ENCODE peak calls at places on chromosome 19, in ten cellular contexts. One of them, this sample, is unnamed.

GRCh38 chr19:38388310-38389100 is at the start of gene SPRED3:
- DNase-seq in uterus: peak; percentile 35
- DNase-seq in hepatocyte: peak; percentile 77
- DNase-seq in CD8-positive, alpha-beta T cell: no peak
- DNase-seq in GM23248: peak; percentile 74
- DNase-seq in CD4-positive, alpha-beta T cell: no peak
- DNase-seq in H1: peak; percentile 81
- DNase-seq in neural progenitor cell: peak; percentile 91
- DNase-seq in osteoblast: peak; percentile 98
- DNase-seq in CD8-positive, alpha-beta memory T cell: no peak
- DNase-seq in this sample: no peak

GRCh38 chr19:12995596-12996541 is 594 bp downstream of the NFIX start:
- DNase-seq in uterus: no peak
- DNase-seq in hepatocyte: peak; percentile 37
- DNase-seq in CD8-positive, alpha-beta T cell: no peak
- DNase-seq in GM23248: peak; percentile 59
- DNase-seq in CD4-positive, alpha-beta T cell: no peak
- DNase-seq in H1: no peak
- DNase-seq in neural progenitor cell: no peak
- DNase-seq in osteoblast: peak; percentile 97
- DNase-seq in CD8-positive, alpha-beta memory T cell: no peak
- DNase-seq in this sample: no peak

GRCh38 chr19:45152504-45153338 is 8.1 kb downstream of the NKPD1 start:
- DNase-seq in uterus: peak; percentile 31
- DNase-seq in hepatocyte: peak; percentile 45
- DNase-seq in CD8-positive, alpha-beta T cell: no peak
- DNase-seq in GM23248: peak; percentile 65
- DNase-seq in CD4-positive, alpha-beta T cell: peak; percentile 25
- DNase-seq in H1: peak; percentile 75
- DNase-seq in neural progenitor cell: peak; percentile 85
- DNase-seq in osteoblast: peak; percentile 90
- DNase-seq in CD8-positive, alpha-beta memory T cell: peak; percentile 61
- DNase-seq in this sample: no peak

GRCh38 chr19:2289714-2290435 is 7.9 kb upstream of the PEAK3 start:
- DNase-seq in uterus: no peak
- DNase-seq in hepatocyte: no peak
- DNase-seq in CD8-positive, alpha-beta T cell: peak; percentile 52
- DNase-seq in GM23248: peak; percentile 66
- DNase-seq in CD4-positive, alpha-beta T cell: peak; percentile 58
- DNase-seq in H1: no peak
- DNase-seq in neural progenitor cell: peak; percentile 53
- DNase-seq in osteoblast: peak; percentile 90
- DNase-seq in CD8-positive, alpha-beta memory T cell: peak; percentile 59
- DNase-seq in this sample: no peak

GRCh38 chr19:54266133-54266532 is 9.1 kb upstream of the LILRB5 start:
- DNase-seq in uterus: peak; percentile 42
- DNase-seq in hepatocyte: peak; percentile 89
- DNase-seq in CD8-positive, alpha-beta T cell: peak; percentile 49
- DNase-seq in GM23248: peak; percentile 54
- DNase-seq in CD4-positive, alpha-beta T cell: peak; percentile 46
- DNase-seq in H1: peak; percentile 99
- DNase-seq in neural progenitor cell: peak; percentile 92
- DNase-seq in osteoblast: peak; percentile 94
- DNase-seq in CD8-positive, alpha-beta memory T cell: peak; percentile 59
- DNase-seq in this sample: peak; percentile 74

GRCh38 chr19:23404676-23405075 is 9.4 kb upstream of the ZNF91 start:
- DNase-seq in uterus: no peak
- DNase-seq in hepatocyte: no peak
- DNase-seq in CD8-positive, alpha-beta T cell: no peak
- DNase-seq in GM23248: no peak
- DNase-seq in CD4-positive, alpha-beta T cell: no peak
- DNase-seq in H1: no peak
- DNase-seq in neural progenitor cell: no peak
- DNase-seq in osteoblast: no peak
- DNase-seq in CD8-positive, alpha-beta memory T cell: no peak
- DNase-seq in this sample: no peak

GRCh38 chr19:18761531-18762110 is 29.5 kb downstream of the COMP start:
- DNase-seq in uterus: no peak
- DNase-seq in hepatocyte: no peak
- DNase-seq in CD8-positive, alpha-beta T cell: no peak
- DNase-seq in GM23248: no peak
- DNase-seq in CD4-positive, alpha-beta T cell: no peak
- DNase-seq in H1: no peak
- DNase-seq in neural progenitor cell: no peak
- DNase-seq in osteoblast: no peak
- DNase-seq in CD8-positive, alpha-beta memory T cell: no peak
- DNase-seq in this sample: no peak

GRCh38 chr19:29927944-29928669 is 13.9 kb upstream of the URI1 start:
- DNase-seq in uterus: no peak
- DNase-seq in hepatocyte: no peak
- DNase-seq in CD8-positive, alpha-beta T cell: no peak
- DNase-seq in GM23248: no peak
- DNase-seq in CD4-positive, alpha-beta T cell: no peak
- DNase-seq in H1: no peak
- DNase-seq in neural progenitor cell: peak; percentile 68
- DNase-seq in osteoblast: no peak
- DNase-seq in CD8-positive, alpha-beta memory T cell: no peak
- DNase-seq in this sample: no peak

GRCh38 chr19:19539738-19540703 is 2.0 kb downstream of the CILP2 start:
- DNase-seq in uterus: peak; percentile 33
- DNase-seq in hepatocyte: peak; percentile 53
- DNase-seq in CD8-positive, alpha-beta T cell: peak; percentile 42
- DNase-seq in GM23248: peak; percentile 77
- DNase-seq in CD4-positive, alpha-beta T cell: peak; percentile 31
- DNase-seq in H1: peak; percentile 94
- DNase-seq in neural progenitor cell: peak; percentile 59
- DNase-seq in osteoblast: peak; percentile 91
- DNase-seq in CD8-positive, alpha-beta memory T cell: peak; percentile 48
- DNase-seq in this sample: peak; percentile 56

GRCh38 chr19:28737021-28737525 is 475.9 kb downstream of the UQCRFS1 start:
- DNase-seq in uterus: no peak
- DNase-seq in hepatocyte: peak; percentile 43
- DNase-seq in CD8-positive, alpha-beta T cell: no peak
- DNase-seq in GM23248: peak; percentile 75
- DNase-seq in CD4-positive, alpha-beta T cell: no peak
- DNase-seq in H1: no peak
- DNase-seq in neural progenitor cell: peak; percentile 35
- DNase-seq in osteoblast: peak; percentile 74
- DNase-seq in CD8-positive, alpha-beta memory T cell: peak; percentile 3
- DNase-seq in this sample: peak; percentile 24

GRCh38 chr19:34269968-34270621 is 15.7 kb downstream of the GARRE1 start:
- DNase-seq in uterus: peak; percentile 24
- DNase-seq in hepatocyte: peak; percentile 12
- DNase-seq in CD8-positive, alpha-beta T cell: peak; percentile 60
- DNase-seq in GM23248: peak; percentile 83
- DNase-seq in CD4-positive, alpha-beta T cell: peak; percentile 62
- DNase-seq in H1: no peak
- DNase-seq in neural progenitor cell: no peak
- DNase-seq in osteoblast: peak; percentile 88
- DNase-seq in CD8-positive, alpha-beta memory T cell: peak; percentile 79
- DNase-seq in this sample: peak; percentile 48

GRCh38 chr19:42052241-42052863 is 17.7 kb downstream of the GRIK5 start:
- DNase-seq in uterus: no peak
- DNase-seq in hepatocyte: no peak
- DNase-seq in CD8-positive, alpha-beta T cell: no peak
- DNase-seq in GM23248: no peak
- DNase-seq in CD4-positive, alpha-beta T cell: no peak
- DNase-seq in H1: no peak
- DNase-seq in neural progenitor cell: no peak
- DNase-seq in osteoblast: peak; percentile 68
- DNase-seq in CD8-positive, alpha-beta memory T cell: no peak
- DNase-seq in this sample: no peak

GRCh38 chr19:47176071-47176626 is 45.5 kb downstream of the SAE1 start:
- DNase-seq in uterus: no peak
- DNase-seq in hepatocyte: no peak
- DNase-seq in CD8-positive, alpha-beta T cell: no peak
- DNase-seq in GM23248: peak; percentile 81
- DNase-seq in CD4-positive, alpha-beta T cell: no peak
- DNase-seq in H1: no peak
- DNase-seq in neural progenitor cell: no peak
- DNase-seq in osteoblast: peak; percentile 74
- DNase-seq in CD8-positive, alpha-beta memory T cell: no peak
- DNase-seq in this sample: peak; percentile 70

DNA sequence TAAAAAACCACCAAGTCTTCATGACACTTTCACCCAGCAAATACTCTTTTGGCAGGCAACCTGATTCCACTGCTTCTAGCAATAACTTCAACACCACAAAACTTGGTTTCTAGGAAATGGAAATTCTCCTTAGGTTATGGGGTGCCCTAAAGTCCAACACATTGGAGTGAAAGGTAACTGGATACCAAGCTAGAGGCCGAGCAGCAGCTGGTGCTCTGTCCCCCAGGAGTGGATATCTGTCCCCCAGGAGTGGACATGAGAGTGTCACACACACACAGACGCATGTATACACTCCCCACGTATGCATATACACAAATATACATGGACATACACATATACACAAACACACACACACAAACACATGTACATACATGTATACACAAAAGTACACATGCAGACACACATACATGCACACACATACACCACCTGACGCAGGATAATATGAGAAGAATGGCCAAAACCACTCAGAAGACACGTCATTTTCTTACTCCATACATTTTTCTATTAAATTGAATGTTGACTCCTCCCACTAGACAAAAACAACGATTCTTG is 50.8 kb downstream of the RFX2 start:
- DNase-seq in uterus: peak; percentile 10
- DNase-seq in hepatocyte: no peak
- DNase-seq in CD8-positive, alpha-beta T cell: no peak
- DNase-seq in GM23248: no peak
- DNase-seq in CD4-positive, alpha-beta T cell: no peak
- DNase-seq in H1: no peak
- DNase-seq in neural progenitor cell: no peak
- DNase-seq in osteoblast: no peak
- DNase-seq in CD8-positive, alpha-beta memory T cell: no peak
- DNase-seq in this sample: no peak
- H3K27ac ChIP-seq in uterus: peak overlapping the region; percentile 93
- H3K27ac ChIP-seq in hepatocyte: no peak overlapping the region
- H3K27ac ChIP-seq in CD8-positive, alpha-beta T cell: no peak overlapping the region
- H3K27ac ChIP-seq in GM23248: no peak overlapping the region
- H3K27ac ChIP-seq in CD4-positive, alpha-beta T cell: no peak overlapping the region
- H3K27ac ChIP-seq in H1: no peak overlapping the region
- H3K27ac ChIP-seq in neural progenitor cell: no peak overlapping the region
- H3K27ac ChIP-seq in osteoblast: no peak overlapping the region
- H3K27ac ChIP-seq in CD8-positive, alpha-beta memory T cell: no peak overlapping the region
- H3K27ac ChIP-seq in this sample: no peak overlapping the region

DNA sequence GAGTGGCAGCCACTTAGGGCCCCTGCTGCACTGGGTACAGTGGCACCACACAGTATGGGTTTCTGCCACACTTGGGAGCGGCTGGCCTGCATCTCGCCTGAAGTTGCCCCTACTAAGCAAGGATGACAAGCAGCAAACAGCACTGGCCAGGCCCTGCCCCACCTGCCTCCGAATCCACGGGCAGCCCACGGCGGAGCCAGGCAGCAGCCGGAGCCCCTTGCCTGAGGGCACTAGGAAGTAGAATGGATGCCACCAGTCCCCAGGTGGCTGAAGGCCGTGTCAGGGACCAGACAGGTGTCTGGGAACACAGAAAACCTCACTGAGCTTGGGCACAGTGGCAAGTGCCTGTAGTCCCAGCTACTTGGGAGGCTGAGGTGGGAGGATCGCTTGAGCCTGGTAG is 19.4 kb downstream of the MLLT1 start:
- DNase-seq in uterus: no peak
- DNase-seq in hepatocyte: no peak
- DNase-seq in CD8-positive, alpha-beta T cell: no peak
- DNase-seq in GM23248: no peak
- DNase-seq in CD4-positive, alpha-beta T cell: no peak
- DNase-seq in H1: no peak
- DNase-seq in neural progenitor cell: no peak
- DNase-seq in osteoblast: no peak
- DNase-seq in CD8-positive, alpha-beta memory T cell: no peak
- DNase-seq in this sample: no peak
- H3K27ac ChIP-seq in uterus: no peak overlapping the region
- H3K27ac ChIP-seq in hepatocyte: no peak overlapping the region
- H3K27ac ChIP-seq in CD8-positive, alpha-beta T cell: no peak overlapping the region
- H3K27ac ChIP-seq in GM23248: no peak overlapping the region
- H3K27ac ChIP-seq in CD4-positive, alpha-beta T cell: no peak overlapping the region
- H3K27ac ChIP-seq in H1: no peak overlapping the region
- H3K27ac ChIP-seq in neural progenitor cell: no peak overlapping the region
- H3K27ac ChIP-seq in osteoblast: no peak overlapping the region
- H3K27ac ChIP-seq in CD8-positive, alpha-beta memory T cell: no peak overlapping the region
- H3K27ac ChIP-seq in this sample: no peak overlapping the region

DNA sequence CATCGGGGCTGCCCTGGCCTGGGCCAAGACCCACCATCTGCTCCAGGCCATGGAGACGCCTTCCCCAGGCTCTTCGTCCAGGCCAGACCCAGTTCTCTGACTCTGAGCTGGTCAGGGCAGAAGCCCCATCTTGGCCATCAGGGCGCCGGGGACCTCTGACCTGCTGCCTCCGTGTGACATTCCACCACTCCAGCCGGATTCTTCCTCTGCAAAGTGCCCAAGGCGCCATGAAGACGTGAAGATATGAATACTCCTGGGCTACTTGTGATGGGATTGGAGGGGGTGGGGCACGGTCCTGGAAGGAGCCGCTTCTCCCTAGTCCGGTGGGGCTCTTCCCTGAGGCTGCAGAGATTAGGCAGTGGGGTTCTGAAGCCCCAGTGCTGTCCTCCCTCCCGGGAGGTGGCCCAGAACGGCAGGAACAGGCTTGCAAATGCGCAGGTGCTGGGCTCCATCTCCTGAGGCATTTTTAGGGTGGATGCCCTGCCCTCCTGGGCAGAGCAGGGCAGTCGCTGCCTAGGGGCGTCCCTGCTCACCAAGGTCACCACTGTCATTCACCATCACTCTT is 26.0 kb upstream of the SLC7A10 start:
- DNase-seq in uterus: no peak
- DNase-seq in hepatocyte: no peak
- DNase-seq in CD8-positive, alpha-beta T cell: no peak
- DNase-seq in GM23248: no peak
- DNase-seq in CD4-positive, alpha-beta T cell: no peak
- DNase-seq in H1: no peak
- DNase-seq in neural progenitor cell: no peak
- DNase-seq in osteoblast: no peak
- DNase-seq in CD8-positive, alpha-beta memory T cell: no peak
- DNase-seq in this sample: no peak
- H3K27ac ChIP-seq in uterus: no peak overlapping the region
- H3K27ac ChIP-seq in hepatocyte: no peak overlapping the region
- H3K27ac ChIP-seq in CD8-positive, alpha-beta T cell: no peak overlapping the region
- H3K27ac ChIP-seq in GM23248: no peak overlapping the region
- H3K27ac ChIP-seq in CD4-positive, alpha-beta T cell: no peak overlapping the region
- H3K27ac ChIP-seq in H1: no peak overlapping the region
- H3K27ac ChIP-seq in neural progenitor cell: no peak overlapping the region
- H3K27ac ChIP-seq in osteoblast: no peak overlapping the region
- H3K27ac ChIP-seq in CD8-positive, alpha-beta memory T cell: no peak overlapping the region
- H3K27ac ChIP-seq in this sample: no peak overlapping the region

DNA sequence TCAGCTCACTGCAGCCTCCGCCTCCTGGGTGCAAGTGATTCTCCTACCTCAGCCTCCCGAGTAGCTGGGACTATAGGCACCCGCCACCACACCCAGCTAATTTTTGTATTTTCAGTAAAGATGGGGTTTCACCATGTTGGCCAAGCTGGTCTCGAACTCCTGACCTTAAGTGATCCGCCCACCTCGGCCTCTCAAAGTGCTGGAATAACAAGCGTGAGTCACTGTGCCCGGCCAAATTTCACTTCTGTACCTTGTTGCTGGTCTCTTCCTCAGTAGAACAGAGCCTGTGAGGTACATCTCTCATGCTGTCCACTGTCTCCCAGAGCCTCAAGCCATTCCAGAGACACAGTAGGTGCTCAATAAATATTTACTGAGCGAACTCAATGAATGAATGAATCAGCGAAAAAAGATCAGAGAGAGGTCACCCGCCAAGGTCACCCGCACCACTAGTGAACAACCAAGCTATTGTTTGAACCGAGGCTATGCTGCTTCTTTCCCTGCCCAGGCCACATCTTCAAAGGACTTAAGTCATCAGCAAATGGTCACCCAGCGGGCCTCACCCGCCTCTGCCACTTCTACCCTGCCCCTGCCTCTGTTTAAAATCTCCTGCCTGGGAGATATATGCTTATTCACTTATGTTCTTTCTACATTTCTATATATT is 9.3 kb downstream of the TMEM143 start:
- DNase-seq in uterus: no peak
- DNase-seq in hepatocyte: peak; percentile 56
- DNase-seq in CD8-positive, alpha-beta T cell: no peak
- DNase-seq in GM23248: no peak
- DNase-seq in CD4-positive, alpha-beta T cell: no peak
- DNase-seq in H1: no peak
- DNase-seq in neural progenitor cell: no peak
- DNase-seq in osteoblast: no peak
- DNase-seq in CD8-positive, alpha-beta memory T cell: no peak
- DNase-seq in this sample: peak; percentile 43
- H3K27ac ChIP-seq in uterus: no peak overlapping the region
- H3K27ac ChIP-seq in hepatocyte: peak overlapping the region; percentile 63
- H3K27ac ChIP-seq in CD8-positive, alpha-beta T cell: no peak overlapping the region
- H3K27ac ChIP-seq in GM23248: no peak overlapping the region
- H3K27ac ChIP-seq in CD4-positive, alpha-beta T cell: no peak overlapping the region
- H3K27ac ChIP-seq in H1: no peak overlapping the region
- H3K27ac ChIP-seq in neural progenitor cell: no peak overlapping the region
- H3K27ac ChIP-seq in osteoblast: no peak overlapping the region
- H3K27ac ChIP-seq in CD8-positive, alpha-beta memory T cell: no peak overlapping the region
- H3K27ac ChIP-seq in this sample: no peak overlapping the region

This sample was measured in brain microvascular endothelial cell.